ENCODE peak calls at places on chromosomes 11 and 22, in four cellular contexts. W is body of pancreas, L is transverse colon, O is Peyer's patch. K is an unnamed sample. For H3K27me3, the result is how much of the 10 kb centered on the place peaks cover.

GRCh38 chr11:72589802-72590761 is 84.1 kb downstream of the PDE2A start:
- DNase-seq in L (peak), O (peak), W (peak), K (peak)

GRCh38 chr22:49236541-49237075 is 591.1 kb downstream of the BRD1 start:
- DNase-seq in W (no peak), L (no peak), O (no peak), K (no peak)

GRCh38 chr11:371716-372590 is 2.7 kb downstream of the B4GALNT4 start:
- DNase-seq in L (no peak), W (no peak), O (no peak), K (no peak)

GRCh38 chr11:66048525-66049313 is at the start of gene GAL3ST3:
- DNase-seq in O (no peak), W (no peak), L (no peak), K (no peak)

GRCh38 chr11:85823816-85824215 is 12.9 kb upstream of the SYTL2 start:
- DNase-seq in W (no peak), O (peak), L (peak), K (peak)

GRCh38 chr11:12186683-12187082 is 76.3 kb downstream of the MICAL2 start:
- DNase-seq in W (no peak), L (no peak), O (no peak), K (no peak)

GRCh38 chr11:89498845-89499448 is 7.8 kb upstream of the NOX4 start:
- DNase-seq in O (no peak), L (peak), W (peak), K (no peak)

GRCh38 chr11:119849872-119850271 is 120.9 kb upstream of the NECTIN1 start:
- DNase-seq in O (no peak), W (no peak), L (no peak), K (no peak)

GRCh38 chr11:68798221-68798813 is 43.4 kb downstream of the CPT1A start:
- DNase-seq in L (peak), W (peak), O (peak), K (peak)

GRCh38 chr11:129446572-129446971 is 70.9 kb downstream of the BARX2 start:
- DNase-seq in W (no peak), O (no peak), L (no peak), K (no peak)

GRCh38 chr11:71568707-71569349 is 3.5 kb downstream of the KRTAP5-10 start:
- DNase-seq in O (no peak), L (no peak), W (no peak), K (no peak)

DNA sequence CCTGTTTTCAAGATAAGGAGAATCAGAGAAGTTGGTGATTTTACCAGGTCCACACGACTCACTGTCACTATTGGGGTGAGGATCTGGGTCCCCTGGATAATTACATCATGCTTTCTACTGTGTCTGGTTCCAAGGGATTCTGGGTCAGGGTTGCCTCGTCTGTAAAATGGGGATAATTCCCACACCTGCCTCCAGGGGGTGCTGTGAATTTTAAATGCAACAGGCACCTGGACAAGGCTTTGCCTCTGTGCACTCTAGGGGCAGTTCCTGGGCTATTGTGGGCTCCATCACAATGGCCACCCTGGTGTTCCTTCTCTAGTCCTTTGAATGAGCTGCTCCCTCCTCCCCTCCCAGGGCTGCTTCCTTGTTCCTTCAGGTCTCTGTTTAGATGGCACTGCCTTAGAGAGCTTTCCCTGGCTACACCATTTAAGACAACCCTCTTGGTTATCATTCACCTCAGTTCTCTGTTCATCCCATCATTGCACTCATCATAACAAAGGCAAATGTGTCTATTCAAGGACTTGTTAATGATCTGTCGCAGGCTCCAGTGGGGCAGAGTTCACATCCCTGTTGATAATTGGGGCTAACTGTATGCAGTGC is 178.6 kb downstream of the MIAT start:
- DNase-seq in W (peak), L (peak), O (peak), K (peak)
- TF ChIP-seq CTCF in W (peak), L (peak), O (peak), K (peak)

GRCh38 chr11:19931768-19932369 is 219.2 kb downstream of the NAV2 start:
- DNase-seq in W (no peak), L (no peak), O (no peak), K (no peak)

GRCh38 chr11:19933801-19934488 is 221.3 kb downstream of the NAV2 start:
- DNase-seq in L (no peak), O (no peak), W (no peak), K (no peak)

GRCh38 chr11:19931141-19931767 is 218.6 kb downstream of the NAV2 start:
- DNase-seq in W (no peak), L (no peak), O (no peak), K (no peak)

GRCh38 chr11:19934828-19935259 is 222.2 kb downstream of the NAV2 start:
- DNase-seq in W (no peak), L (no peak), O (no peak), K (no peak)

DNA sequence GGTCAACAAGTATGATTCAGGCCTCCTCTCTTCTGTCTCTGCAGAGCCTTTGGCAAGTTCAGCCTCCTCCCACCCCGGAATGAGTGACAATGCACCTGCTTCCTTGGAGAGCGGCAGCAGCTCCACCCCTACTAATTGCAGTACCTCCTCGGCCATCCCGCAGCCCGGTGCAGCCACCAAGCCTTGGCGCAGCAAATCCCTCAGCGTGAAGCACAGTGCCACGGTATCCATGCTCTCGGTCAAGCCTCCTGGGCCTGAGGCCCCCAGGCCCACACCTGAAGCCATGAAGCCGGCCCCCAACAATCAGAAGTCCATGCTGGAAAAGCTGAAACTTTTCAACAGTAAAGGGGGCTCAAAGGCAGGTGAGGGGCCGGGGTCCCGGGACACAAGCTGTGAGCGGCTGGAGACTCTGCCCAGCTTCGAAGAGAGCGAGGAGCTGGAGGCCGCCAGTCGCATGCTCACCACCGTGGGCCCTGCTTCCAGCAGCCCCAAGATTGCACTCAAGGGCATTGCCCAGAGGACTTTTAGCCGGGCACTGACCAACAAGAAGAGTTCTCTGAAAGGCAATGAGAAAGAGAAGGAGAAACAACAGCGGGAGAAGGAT is 220.6 kb downstream of the NAV2 start:
- DNase-seq in L (no peak), W (no peak), O (no peak), K (no peak)
- H3K27me3 ChIP-seq in L (under half), W (under half), O (under half), K (under half)

GRCh38 chr11:125441648-125442410 is 54.2 kb downstream of the FEZ1 start:
- DNase-seq in L (no peak), W (no peak), O (no peak), K (no peak)

GRCh38 chr11:125442946-125443345 is 53.1 kb downstream of the FEZ1 start:
- DNase-seq in O (no peak), L (no peak), W (no peak), K (no peak)

GRCh38 chr11:125445731-125446130 is 50.3 kb downstream of the FEZ1 start:
- DNase-seq in L (no peak), W (no peak), O (no peak), K (no peak)

GRCh38 chr11:125446279-125446678 is 49.8 kb downstream of the FEZ1 start:
- DNase-seq in L (no peak), W (no peak), O (no peak), K (no peak)

DNA sequence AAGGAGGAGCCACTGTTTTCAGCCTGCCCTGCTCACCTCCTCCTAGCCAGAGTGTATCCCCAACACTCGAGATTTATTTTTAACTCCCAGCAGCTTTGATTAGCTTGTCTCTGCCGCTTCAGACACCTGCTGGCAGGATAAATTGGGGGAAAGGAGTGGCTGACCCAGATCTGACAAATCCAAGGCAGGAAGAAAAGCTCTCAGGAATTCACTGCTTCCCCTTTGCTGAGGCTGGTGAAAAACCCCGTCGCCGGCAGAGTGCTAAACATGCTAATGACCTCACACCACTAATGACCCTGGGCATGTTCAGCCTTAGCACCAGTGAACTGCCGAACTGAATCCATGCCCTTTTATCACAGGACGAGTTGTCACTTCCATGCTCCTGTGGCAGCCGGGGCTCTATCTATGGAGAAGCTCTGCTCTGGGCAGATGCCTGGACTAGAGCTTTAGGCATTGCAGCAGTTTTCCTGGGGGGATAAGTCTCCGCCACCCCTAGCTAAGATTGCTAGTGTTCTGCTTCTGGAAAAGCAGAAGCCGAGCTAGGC is 52.2 kb downstream of the FEZ1 start:
- DNase-seq in W (no peak), L (no peak), O (no peak), K (no peak)
- TF ChIP-seq CTCF in W (no peak), L (no peak), O (no peak), K (no peak)

DNA sequence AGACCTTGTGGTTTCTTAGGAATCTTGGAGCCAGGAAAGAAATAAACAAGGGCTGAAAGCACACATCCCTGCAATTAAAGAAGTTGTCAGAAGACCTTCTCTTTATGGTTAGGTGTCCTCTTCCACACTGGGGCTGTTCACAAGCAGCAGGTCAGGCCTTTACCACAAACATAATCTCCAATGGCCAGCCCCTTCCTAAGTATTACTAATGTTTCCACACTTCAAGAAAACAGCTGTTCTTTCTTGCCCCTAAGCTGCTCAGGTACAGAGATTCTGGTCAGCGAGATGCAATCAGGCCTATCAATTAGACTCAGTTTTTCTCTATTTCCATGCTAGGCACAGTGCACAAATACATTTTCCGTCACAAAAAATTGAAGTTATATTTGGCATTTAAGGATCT is 5.3 kb downstream of the PRAME start:
- DNase-seq in L (no peak), O (no peak), W (no peak), K (no peak)
- H3K27me3 ChIP-seq in L (under half), O (under half), W (under half), K (under half)

DNA sequence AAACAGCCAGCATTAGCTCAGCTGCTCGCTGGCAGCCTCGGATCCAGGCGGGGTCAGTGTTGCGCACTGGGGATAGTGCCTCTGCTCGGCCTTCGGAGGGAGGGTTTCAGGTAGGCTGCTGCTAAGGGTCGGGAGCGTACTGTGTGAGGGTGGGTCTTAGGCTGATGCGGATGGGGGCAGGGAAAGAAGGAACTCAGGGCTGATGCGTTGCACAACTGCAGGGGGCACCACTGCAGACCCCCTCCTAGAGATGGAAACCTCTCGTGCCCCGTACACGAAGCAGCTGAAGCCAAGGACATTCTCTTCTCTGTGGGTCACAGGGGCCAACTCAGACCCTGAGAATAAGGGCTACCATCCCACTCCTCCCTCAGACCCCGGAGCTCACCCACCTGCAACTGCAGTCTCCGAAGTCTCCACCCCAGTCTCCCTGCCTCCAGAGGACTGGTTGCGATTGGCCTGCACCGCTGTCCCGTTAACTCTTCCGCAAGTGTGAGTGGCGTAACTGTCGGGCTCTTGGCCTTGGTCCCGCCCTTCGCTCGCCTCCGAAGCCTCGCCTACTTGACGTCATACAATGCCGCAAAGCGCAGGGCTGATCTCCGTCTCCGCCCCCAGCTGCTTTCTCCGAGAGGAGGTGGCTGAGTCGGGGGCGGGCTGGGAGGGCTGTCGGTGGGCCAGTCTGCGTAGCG is at the start of gene KBTBD3:
- DNase-seq in O (peak), L (peak), W (peak), K (peak)
- TF ChIP-seq CTCF in O (no peak), L (peak), W (peak), K (peak)

GRCh38 chr11:17714356-17714854 is 5.0 kb upstream of the MYOD1 start:
- DNase-seq in L (no peak), W (no peak), O (no peak), K (no peak)
- H3K27me3 ChIP-seq in L (half or more), W (under half), O (under half), K (under half)

GRCh38 chr11:4203603-4204360 is 109.2 kb downstream of the RRM1 start:
- DNase-seq in O (no peak), W (no peak), L (no peak), K (no peak)
- TF ChIP-seq CTCF in O (no peak), W (no peak), L (no peak), K (no peak)

GRCh38 chr22:39232246-39232645 is 12.5 kb downstream of the PDGFB start:
- DNase-seq in L (no peak), W (no peak), O (no peak), K (no peak)

GRCh38 chr22:39229688-39230260 is 15.0 kb downstream of the PDGFB start:
- DNase-seq in L (no peak), W (no peak), O (no peak), K (no peak)

GRCh38 chr22:39232806-39233735 is 11.7 kb downstream of the PDGFB start:
- DNase-seq in L (no peak), W (no peak), O (no peak), K (no peak)

GRCh38 chr22:39230261-39231196 is 14.3 kb downstream of the PDGFB start:
- DNase-seq in O (no peak), L (no peak), W (no peak), K (no peak)

GRCh38 chr22:39231197-39231950 is 13.4 kb downstream of the PDGFB start:
- DNase-seq in O (no peak), W (no peak), L (no peak), K (no peak)
- H3K27me3 ChIP-seq in O (under half), W (under half), L (under half), K (under half)